ENCODE peak calls at places on chromosomes 11 and 22, in six cellular contexts. A is uterus; X is T-cell; U is SJCRH30; M is heart left ventricle; R is activated CD4-positive, alpha-beta T cell treated with anti-CD3 and anti-CD28 coated beads, Interleukin-2, amount 50 U/mL, for 1 hour. L is an unnamed sample.

GRCh38 chr11:125514336-125515101 is 18.5 kb upstream of the FEZ1 start:
- DNase-seq in M (no peak), X (peak), A (no peak), R (peak), U (no peak), L (peak)

GRCh38 chr11:28835317-28835716 is 727.1 kb downstream of the METTL15 start:
- DNase-seq in A (no peak), M (no peak), X (no peak), U (no peak), R (no peak), L (no peak)

GRCh38 chr22:48581821-48582469 is 1245.7 kb downstream of the BRD1 start:
- DNase-seq in R (no peak), M (no peak), X (no peak), A (no peak), U (peak), L (peak)

GRCh38 chr11:93001812-93002211 is 32.4 kb downstream of the MTNR1B start:
- DNase-seq in X (no peak), M (no peak), R (no peak), A (no peak), U (no peak), L (no peak)

GRCh38 chr11:102111011-102111786 is 952 bp downstream of the YAP1 start:
- DNase-seq in U (peak), R (peak), M (peak), A (peak), X (no peak), L (no peak)

GRCh38 chr11:11311169-11311568 is 41.9 kb downstream of the CSNK2A3 start:
- DNase-seq in X (no peak), R (no peak), A (no peak), M (no peak), U (no peak), L (no peak)

GRCh38 chr11:61671527-61671926 is 8.7 kb upstream of the DAGLA start:
- DNase-seq in M (no peak), A (no peak), R (no peak), X (no peak), U (no peak), L (no peak)

GRCh38 chr11:77035041-77035440 is 843 bp downstream of the B3GNT6 start:
- DNase-seq in M (no peak), A (no peak), X (no peak), R (no peak), U (no peak), L (no peak)

GRCh38 chr11:8693010-8693551 is 10.5 kb downstream of the RPL27A start:
- DNase-seq in M (no peak), X (no peak), A (peak), R (no peak), U (no peak), L (no peak)

GRCh38 chr11:16081756-16082531 is 274.4 kb downstream of the SOX6 start:
- DNase-seq in M (no peak), A (no peak), U (no peak), X (no peak), R (no peak), L (no peak)

GRCh38 chr11:109864834-109865557 is 228.2 kb upstream of the ZC3H12C start:
- DNase-seq in U (no peak), M (no peak), A (no peak), X (no peak), R (no peak), L (no peak)

GRCh38 chr11:40924915-40925314 is 534.5 kb downstream of the LRRC4C start:
- DNase-seq in A (no peak), M (no peak), R (no peak), X (no peak), U (no peak), L (no peak)

GRCh38 chr11:57598831-57599155 is 1.3 kb downstream of the SERPING1 start:
- DNase-seq in A (peak), X (no peak), U (no peak), M (no peak), R (no peak), L (no peak)

GRCh38 chr11:134412508-134413333 is 679 bp upstream of the B3GAT1 start:
- DNase-seq in A (no peak), X (no peak), R (peak), U (no peak), M (no peak), L (no peak)

GRCh38 chr11:77212314-77213007 is 84.4 kb downstream of the MYO7A start:
- DNase-seq in X (no peak), R (no peak), M (no peak), U (no peak), A (no peak), L (no peak)

GRCh38 chr11:110169738-110170137 is 76.5 kb downstream of the ZC3H12C start:
- DNase-seq in A (no peak), U (no peak), M (no peak), R (no peak), X (no peak), L (no peak)

GRCh38 chr11:44618561-44619425 is 53.3 kb downstream of the CD82 start:
- DNase-seq in R (no peak), M (no peak), A (peak), X (no peak), U (peak), L (no peak)

GRCh38 chr11:109845437-109845836 is 247.8 kb upstream of the ZC3H12C start:
- DNase-seq in R (no peak), U (no peak), M (no peak), X (no peak), A (no peak), L (no peak)

GRCh38 chr11:65426839-65427690 is 4.5 kb downstream of the NEAT1 start:
- DNase-seq in A (no peak), R (peak), X (no peak), U (no peak), M (peak), L (peak)

GRCh38 chr11:134727636-134728035 is 315.6 kb upstream of the B3GAT1 start:
- DNase-seq in M (no peak), U (no peak), X (no peak), R (no peak), A (no peak), L (no peak)

GRCh38 chr11:125952559-125952958 is 6.7 kb downstream of the VSIG10L2 start:
- DNase-seq in X (no peak), U (no peak), R (no peak), M (no peak), A (no peak), L (no peak)

GRCh38 chr11:112784323-112785073 is 176.7 kb upstream of the NCAM1 start:
- DNase-seq in U (peak), R (no peak), A (peak), X (no peak), M (peak), L (no peak)

GRCh38 chr11:58498464-58498863 is 9.4 kb downstream of the OR5B21 start:
- DNase-seq in A (no peak), R (no peak), U (no peak), X (peak), M (no peak), L (no peak)

GRCh38 chr11:75633409-75634011 is 35.3 kb downstream of the MAP6 start:
- DNase-seq in A (no peak), U (no peak), M (no peak), X (no peak), R (no peak), L (no peak)

L was measured in CD4-positive, CD25-positive, alpha-beta regulatory T cell.